ENCODE peak calls at places on chromosomes 12 and 14, in eight cellular contexts. A, T, Q, Z, G, R, N and Y are unnamed samples.

GRCh38 chr14:105493921-105494605 is 3.0 kb downstream of the TEDC1 start:
- DNase-seq in A (no peak), T (no peak), Q (no peak), Z (no peak), G (no peak), R (no peak), N (peak; percentile 5), Y (no peak)

GRCh38 chr12:2092354-2092753 is 39.6 kb downstream of the CACNA1C start:
- DNase-seq in A (no peak), T (no peak), Q (no peak), Z (no peak), G (no peak), R (no peak), N (no peak), Y (no peak)

GRCh38 chr12:56987551-56988053 is 18.7 kb downstream of the ZBTB39 start:
- DNase-seq in A (peak; percentile 57), T (peak; percentile 81), Q (peak; percentile 85), Z (peak; percentile 80), G (peak; percentile 80), R (peak; percentile 74), N (peak; percentile 49), Y (peak; percentile 52)

GRCh38 chr14:58912287-58912686 is 274.5 kb downstream of the DACT1 start:
- DNase-seq in A (no peak), T (no peak), Q (no peak), Z (no peak), G (no peak), R (no peak), N (no peak), Y (peak; percentile 59)

GRCh38 chr12:65695077-65695865 is 129.0 kb upstream of the HMGA2 start:
- DNase-seq in A (peak; percentile 99), T (peak; percentile 78), Q (peak; percentile 99), Z (peak; percentile 4), G (no peak), R (peak; percentile 96), N (no peak), Y (peak; percentile 98)

GRCh38 chr14:105088812-105089745 is 23.8 kb upstream of the GPR132 start:
- DNase-seq in A (no peak), T (peak; percentile 22), Q (no peak), Z (no peak), G (no peak), R (peak; percentile 38), N (no peak), Y (no peak)

GRCh38 chr12:59087077-59087673 is 166.9 kb upstream of the LRIG3 start:
- DNase-seq in A (no peak), T (no peak), Q (peak; percentile 37), Z (no peak), G (no peak), R (peak; percentile 55), N (no peak), Y (no peak)

GRCh38 chr12:110565919-110566871 is 16.9 kb downstream of the PPTC7 start:
- DNase-seq in A (no peak), T (no peak), Q (peak; percentile 98), Z (no peak), G (no peak), R (no peak), N (no peak), Y (peak; percentile 98)

GRCh38 chr12:73384592-73384991 is 1112.4 kb downstream of the TRHDE start:
- DNase-seq in A (no peak), T (no peak), Q (no peak), Z (no peak), G (no peak), R (no peak), N (no peak), Y (no peak)

GRCh38 chr12:93322784-93323183 is 54.9 kb upstream of the NUDT4 start:
- DNase-seq in A (no peak), T (no peak), Q (peak; percentile 80), Z (no peak), G (no peak), R (no peak), N (no peak), Y (peak; percentile 84)

GRCh38 chr12:12221560-12221959 is 45.3 kb downstream of the LRP6 start:
- DNase-seq in A (no peak), T (no peak), Q (no peak), Z (no peak), G (no peak), R (no peak), N (no peak), Y (no peak)

GRCh38 chr12:104154806-104155205 is 16.8 kb upstream of the NFYB start:
- DNase-seq in A (no peak), T (no peak), Q (no peak), Z (no peak), G (no peak), R (no peak), N (no peak), Y (no peak)

GRCh38 chr12:121033625-121034349 is 5.3 kb downstream of the OASL start:
- DNase-seq in A (no peak), T (peak; percentile 38), Q (peak; percentile 87), Z (peak; percentile 84), G (no peak), R (peak; percentile 39), N (no peak), Y (peak; percentile 93)

GRCh38 chr14:68649461-68650189 is 143.2 kb downstream of the ZFP36L1 start:
- DNase-seq in A (no peak), T (no peak), Q (no peak), Z (no peak), G (no peak), R (peak; percentile 48), N (no peak), Y (no peak)

GRCh38 chr14:92135269-92135668 is 13.5 kb downstream of the CPSF2 start:
- DNase-seq in A (no peak), T (no peak), Q (peak; percentile 43), Z (peak; percentile 26), G (no peak), R (peak; percentile 66), N (no peak), Y (peak; percentile 44)
- TF ChIP-seq CTCF in A (peak; percentile 44), T (peak; percentile 21), Q (peak; percentile 77), Z (peak; percentile 57), G (peak; percentile 33), R (peak; percentile 60), N (peak; percentile 40), Y (peak; percentile 39)

DNA sequence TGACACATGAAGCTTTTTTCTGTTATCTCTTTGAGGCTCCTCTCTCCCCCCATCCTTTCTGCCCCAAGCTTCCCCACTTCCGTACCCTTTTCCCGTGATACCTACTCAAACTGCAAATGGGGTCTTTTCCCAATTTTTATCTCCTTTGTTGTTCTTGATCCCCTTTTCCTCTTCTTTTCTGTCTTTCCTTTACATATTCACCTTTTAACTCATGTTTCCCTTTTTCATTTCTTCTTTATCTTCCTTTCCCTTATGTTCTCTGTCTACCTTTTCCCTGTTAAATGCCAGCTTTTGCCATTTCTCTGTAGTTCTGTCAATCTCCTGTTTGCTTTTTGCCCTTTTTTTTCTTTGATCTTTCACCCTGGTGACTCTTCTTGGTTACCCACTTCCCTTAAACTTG is 2.6 kb upstream of the BHLHE41 start:
- DNase-seq in A (no peak), T (no peak), Q (peak; percentile 26), Z (no peak), G (no peak), R (no peak), N (no peak), Y (no peak)
- H3K27me3 ChIP-seq in A (no peaks in the 10 kb centered on the region), T (peaks cover 19% of the 10 kb centered on the region), Q (no peaks in the 10 kb centered on the region), Z (peaks cover 67% of the 10 kb centered on the region), G (peaks cover 8% of the 10 kb centered on the region), R (no peaks in the 10 kb centered on the region), N (peaks cover 3% of the 10 kb centered on the region), Y (peaks cover 17% of the 10 kb centered on the region)

GRCh38 chr14:93079865-93080403 is 35.8 kb downstream of the ITPK1 start:
- DNase-seq in A (no peak), T (no peak), Q (no peak), Z (no peak), G (no peak), R (no peak), N (no peak), Y (no peak)

GRCh38 chr14:93076755-93077154 is 39.0 kb downstream of the ITPK1 start:
- DNase-seq in A (no peak), T (no peak), Q (no peak), Z (no peak), G (no peak), R (no peak), N (no peak), Y (no peak)

GRCh38 chr14:93079321-93079720 is 36.4 kb downstream of the ITPK1 start:
- DNase-seq in A (no peak), T (no peak), Q (no peak), Z (no peak), G (no peak), R (no peak), N (no peak), Y (no peak)

GRCh38 chr14:93075891-93076290 is 39.8 kb downstream of the ITPK1 start:
- DNase-seq in A (no peak), T (no peak), Q (no peak), Z (no peak), G (no peak), R (no peak), N (no peak), Y (no peak)

GRCh38 chr14:93078830-93079229 is 36.9 kb downstream of the ITPK1 start:
- DNase-seq in A (peak; percentile 62), T (no peak), Q (no peak), Z (no peak), G (no peak), R (no peak), N (no peak), Y (no peak)
- H3K4me3 ChIP-seq in A (no peak overlapping the region), T (no peak overlapping the region), Q (no peak overlapping the region), Z (no peak overlapping the region), G (no peak overlapping the region), R (no peak overlapping the region), N (no peak overlapping the region), Y (no peak overlapping the region)

DNA sequence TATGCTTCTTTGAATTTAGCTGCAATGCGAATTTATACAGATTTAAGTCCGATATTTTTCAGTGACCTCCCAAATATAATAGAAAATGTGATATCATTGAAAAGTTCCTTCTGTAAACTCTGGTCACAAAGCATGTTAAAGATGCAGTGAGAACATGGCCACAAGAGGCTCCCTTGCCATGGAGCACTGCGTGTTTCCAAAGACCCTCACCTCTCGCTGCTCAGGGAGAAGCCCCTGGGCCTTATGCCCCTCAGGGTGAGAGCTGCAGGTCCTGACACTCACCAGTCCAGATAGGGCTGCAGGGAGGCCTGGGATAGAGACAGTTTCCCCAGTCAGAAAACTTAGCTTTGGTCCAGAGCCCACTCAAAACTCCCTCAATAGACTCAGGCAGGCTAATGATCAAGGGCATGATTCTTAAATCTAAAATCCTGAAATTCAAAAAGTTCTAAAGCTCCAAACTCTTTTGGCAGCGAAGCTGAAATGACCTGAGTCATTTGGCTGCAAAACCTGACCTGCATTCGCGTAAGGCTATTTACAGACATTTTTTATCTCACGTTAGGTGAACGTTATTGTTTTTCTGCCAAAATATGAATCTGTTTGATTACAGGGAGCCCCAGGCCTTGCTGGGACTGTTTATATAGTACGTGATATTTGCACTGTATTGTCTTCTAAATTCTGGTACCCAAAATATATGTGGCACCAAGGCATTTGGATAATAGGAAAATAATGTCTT is 67.8 kb downstream of the CAPZA3 start:
- DNase-seq in A (no peak), T (no peak), Q (no peak), Z (no peak), G (no peak), R (no peak), N (no peak), Y (no peak)
- TF ChIP-seq CTCF in A (peak; percentile 29), T (no peak), Q (peak; percentile 25), Z (peak; percentile 20), G (peak; percentile 42), R (peak; percentile 15), N (no peak), Y (no peak)